ENCODE peak calls at places on chromosomes 13 and 19, in five cellular contexts. Q, B, N, R and A are unnamed samples.

GRCh38 chr13:112443191-112444000 is 67.2 kb downstream of the SPACA7 start:
- DNase-seq in Q (no peak), B (peak; percentile 68), N (no peak), R (no peak), A (peak; percentile 66)

GRCh38 chr19:29260477-29261317 is 47.7 kb upstream of the UQCRFS1 start:
- DNase-seq in Q (peak; percentile 55), B (peak; percentile 53), N (no peak), R (peak; percentile 4), A (peak; percentile 61)

GRCh38 chr13:41428155-41428554 is 29.2 kb upstream of the RGCC start:
- DNase-seq in Q (no peak), B (no peak), N (no peak), R (no peak), A (no peak)

GRCh38 chr13:109840201-109840892 is 54.0 kb upstream of the IRS2 start:
- DNase-seq in Q (no peak), B (no peak), N (no peak), R (peak; percentile 56), A (no peak)

GRCh38 chr19:15551183-15552004 is 43.1 kb downstream of the CYP4F22 start:
- DNase-seq in Q (peak; percentile 66), B (no peak), N (no peak), R (no peak), A (peak; percentile 51)

GRCh38 chr13:28744091-28744536 is 25.3 kb upstream of the SLC46A3 start:
- DNase-seq in Q (no peak), B (no peak), N (no peak), R (peak; percentile 80), A (no peak)

GRCh38 chr13:110618167-110618566 is 2.8 kb downstream of the NAXD start:
- DNase-seq in Q (no peak), B (no peak), N (no peak), R (no peak), A (no peak)

GRCh38 chr13:70523622-70524021 is 415.4 kb upstream of the KLHL1 start:
- DNase-seq in Q (peak; percentile 63), B (no peak), N (no peak), R (no peak), A (no peak)

GRCh38 chr19:48806818-48807589 is 3.8 kb downstream of the BCAT2 start:
- DNase-seq in Q (peak; percentile 66), B (no peak), N (no peak), R (peak; percentile 39), A (peak; percentile 22)

DNA sequence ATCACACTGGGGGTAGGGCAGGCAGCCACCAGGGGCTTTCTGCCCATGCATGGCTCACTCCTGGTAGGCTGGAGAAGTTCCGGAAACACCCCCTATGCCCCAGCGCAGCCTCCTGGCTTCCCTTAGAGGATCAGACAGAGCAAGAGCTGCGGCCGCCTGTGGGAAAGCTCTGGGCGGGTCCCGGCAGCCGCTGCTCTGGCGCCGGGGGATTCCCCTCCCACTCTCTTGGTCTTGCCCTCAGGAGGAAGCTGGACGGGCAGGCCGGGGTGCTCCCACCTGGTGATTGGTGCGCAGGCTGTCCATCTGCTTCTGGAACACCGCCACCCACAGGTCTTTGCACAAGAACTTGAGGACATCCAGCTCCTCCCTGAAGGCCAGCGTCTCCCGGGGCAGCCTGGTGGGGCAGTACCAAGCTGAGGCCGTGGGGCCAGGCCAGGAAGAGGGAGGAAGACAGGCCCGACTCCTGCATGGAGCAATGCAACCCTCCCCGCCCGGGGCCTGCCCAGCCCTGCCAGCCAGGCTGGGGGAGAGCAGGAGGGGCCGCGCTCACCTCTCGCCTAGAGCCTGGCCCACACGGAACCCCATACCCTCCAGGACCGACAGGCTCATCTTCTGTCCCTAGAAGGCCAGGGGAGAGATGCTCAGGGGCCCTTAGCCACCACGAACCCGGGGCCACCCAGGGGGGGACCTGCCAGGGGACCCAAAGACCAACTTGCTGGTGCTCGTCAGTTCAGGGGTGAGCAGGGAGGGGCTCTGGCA is 4.0 kb upstream of the NKPD1 start:
- DNase-seq in Q (peak; percentile 59), B (no peak), N (no peak), R (peak; percentile 46), A (peak; percentile 54)
- TF ChIP-seq CTCF in Q (no peak), B (no peak), N (no peak), R (no peak), A (no peak)

GRCh38 chr19:52943884-52944643 is 18.6 kb downstream of the ZNF816 start:
- DNase-seq in Q (no peak), B (no peak), N (no peak), R (no peak), A (no peak)

GRCh38 chr19:52943134-52943883 is 19.4 kb downstream of the ZNF816 start:
- DNase-seq in Q (no peak), B (no peak), N (no peak), R (no peak), A (no peak)

GRCh38 chr19:52945652-52946321 is 16.9 kb downstream of the ZNF816 start:
- DNase-seq in Q (no peak), B (no peak), N (no peak), R (no peak), A (no peak)

GRCh38 chr19:52941941-52942370 is 18.7 kb upstream of the ZNF888 start:
- DNase-seq in Q (no peak), B (no peak), N (no peak), R (peak; percentile 20), A (peak; percentile 30)

DNA sequence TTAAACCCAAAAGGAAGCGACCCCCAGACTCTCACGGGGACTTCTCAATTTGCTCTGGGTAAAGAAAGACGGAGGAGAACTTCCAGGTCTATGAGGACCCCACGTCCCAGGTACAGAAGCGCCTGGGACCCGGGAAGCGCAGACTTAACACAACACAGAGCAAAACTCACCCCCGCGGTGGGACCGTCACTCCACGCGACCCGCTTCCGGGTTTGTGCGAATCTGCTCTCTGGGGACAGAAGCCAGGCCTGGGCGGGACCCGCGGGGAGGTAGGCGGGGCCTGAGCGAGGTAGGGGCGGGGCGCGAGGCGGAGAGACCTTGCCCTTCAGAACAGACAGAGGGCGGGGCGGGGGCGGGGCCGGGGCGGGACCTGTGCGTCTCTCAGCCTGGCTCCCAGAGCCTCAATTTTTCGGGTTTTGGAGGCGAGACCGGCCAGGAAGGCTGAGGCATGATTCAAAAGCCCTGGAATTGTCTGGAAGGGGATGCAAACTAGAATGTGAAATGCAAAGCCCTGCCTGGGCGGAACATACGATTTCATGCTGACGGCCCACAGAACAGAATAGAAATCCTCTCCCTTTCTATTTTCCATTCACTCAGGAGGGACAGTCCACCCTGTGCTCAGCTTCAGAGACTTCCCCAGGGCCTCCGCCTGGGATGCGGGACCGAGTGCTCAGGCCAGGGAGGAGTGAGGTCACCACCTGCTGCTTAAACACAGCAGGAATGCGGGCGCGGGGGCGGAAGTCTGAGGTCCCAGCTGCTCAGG is 19.3 kb upstream of the ZNF888 start:
- DNase-seq in Q (peak; percentile 88), B (peak; percentile 92), N (peak; percentile 62), R (peak; percentile 75), A (peak; percentile 92)
- TF ChIP-seq CTCF in Q (no peak), B (no peak), N (no peak), R (no peak), A (no peak)

GRCh38 chr19:20558571-20558970 is 7.0 kb downstream of the ZNF737 start:
- DNase-seq in Q (no peak), B (no peak), N (no peak), R (no peak), A (no peak)

DNA sequence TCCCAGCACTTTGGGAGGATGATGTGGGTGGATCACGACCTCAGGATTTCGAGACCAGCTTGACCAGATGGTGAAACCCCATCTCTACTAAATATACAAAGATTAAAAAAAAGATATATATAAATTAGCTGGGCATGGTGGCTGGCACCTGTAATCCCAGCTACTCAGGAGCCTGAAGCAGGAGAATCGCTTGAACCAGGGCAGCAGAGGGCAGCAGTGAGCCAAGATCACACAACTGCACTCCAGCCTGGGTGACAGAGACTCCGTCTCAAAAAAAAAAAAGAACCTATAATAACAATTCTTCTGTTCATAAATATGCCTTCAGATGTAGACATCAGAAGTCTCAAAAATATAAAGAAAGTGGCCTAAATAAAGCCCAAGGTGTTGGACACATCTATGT is 7.6 kb downstream of the ZNF737 start:
- DNase-seq in Q (peak; percentile 49), B (no peak), N (no peak), R (no peak), A (peak; percentile 40)
- TF ChIP-seq CTCF in Q (peak; percentile 39), B (peak; percentile 35), N (no peak), R (no peak), A (peak; percentile 32)

GRCh38 chr19:1406818-1407661 is at the start of gene DAZAP1:
- DNase-seq in Q (peak; percentile 99), B (peak; percentile 98), N (peak; percentile 87), R (peak; percentile 97), A (peak; percentile 99)
- TF ChIP-seq CTCF in Q (peak; percentile 46), B (peak; percentile 67), N (peak; percentile 16), R (peak; percentile 46), A (no peak)

DNA sequence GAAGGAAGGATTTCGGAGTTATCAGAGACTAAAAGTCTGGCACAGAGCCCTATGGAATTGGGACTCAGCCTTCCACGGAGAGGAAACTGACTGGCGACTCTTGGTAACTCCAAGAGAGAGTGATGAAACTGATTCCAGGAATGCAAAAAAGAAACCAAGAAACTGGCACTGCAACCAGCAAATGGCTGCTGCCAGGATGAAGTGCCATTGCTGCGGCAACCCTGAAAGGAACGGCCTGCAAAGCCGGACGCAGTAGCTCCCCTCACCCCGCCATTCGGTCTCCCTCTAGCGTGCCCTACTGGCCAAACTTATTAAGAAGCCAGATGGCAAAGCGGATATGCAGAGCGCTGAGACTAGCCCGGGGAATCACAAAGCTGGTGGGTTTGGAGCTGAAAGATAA is 236.0 kb downstream of the PCDH9 start:
- DNase-seq in Q (peak; percentile 93), B (peak; percentile 69), N (peak; percentile 24), R (peak; percentile 52), A (peak; percentile 82)
- TF ChIP-seq CTCF in Q (peak; percentile 95), B (peak; percentile 68), N (peak; percentile 48), R (peak; percentile 68), A (peak; percentile 67)